ENCODE peak calls at places on chromosome 3, in four cellular contexts. One of them, this sample, is unnamed.

GRCh38 chr3:119293761-119294401 is at the start of gene ARHGAP31:
- DNase-seq in naive thymus-derived CD4-positive, alpha-beta T cell: peak; percentile 70
- DNase-seq in uterus: peak; percentile 60
- DNase-seq in transverse colon: peak; percentile 71
- DNase-seq in this sample: peak; percentile 56

GRCh38 chr3:54206874-54207273 is 84.5 kb downstream of the CACNA2D3 start:
- DNase-seq in naive thymus-derived CD4-positive, alpha-beta T cell: no peak
- DNase-seq in uterus: no peak
- DNase-seq in transverse colon: no peak
- DNase-seq in this sample: no peak

GRCh38 chr3:99868438-99868723 is 50.7 kb downstream of the CMSS1 start:
- DNase-seq in naive thymus-derived CD4-positive, alpha-beta T cell: no peak
- DNase-seq in uterus: no peak
- DNase-seq in transverse colon: no peak
- DNase-seq in this sample: no peak

GRCh38 chr3:25897019-25897418 is 107.1 kb downstream of the OXSM start:
- DNase-seq in naive thymus-derived CD4-positive, alpha-beta T cell: no peak
- DNase-seq in uterus: no peak
- DNase-seq in transverse colon: peak; percentile 20
- DNase-seq in this sample: peak; percentile 18

GRCh38 chr3:139797724-139798343 is 120.1 kb upstream of the NMNAT3 start:
- DNase-seq in naive thymus-derived CD4-positive, alpha-beta T cell: no peak
- DNase-seq in uterus: peak; percentile 17
- DNase-seq in transverse colon: no peak
- DNase-seq in this sample: peak; percentile 20

GRCh38 chr3:71438904-71439303 is 144.6 kb downstream of the FOXP1 start:
- DNase-seq in naive thymus-derived CD4-positive, alpha-beta T cell: no peak
- DNase-seq in uterus: no peak
- DNase-seq in transverse colon: no peak
- DNase-seq in this sample: no peak

GRCh38 chr3:48637305-48637704 is 2.0 kb upstream of the SLC26A6 start:
- DNase-seq in naive thymus-derived CD4-positive, alpha-beta T cell: no peak
- DNase-seq in uterus: no peak
- DNase-seq in transverse colon: no peak
- DNase-seq in this sample: no peak

GRCh38 chr3:78804251-78805037 is 963.4 kb downstream of the ROBO1 start:
- DNase-seq in naive thymus-derived CD4-positive, alpha-beta T cell: no peak
- DNase-seq in uterus: peak; percentile 21
- DNase-seq in transverse colon: no peak
- DNase-seq in this sample: no peak

GRCh38 chr3:197800379-197800778 is 9.3 kb downstream of the LRCH3 start:
- DNase-seq in naive thymus-derived CD4-positive, alpha-beta T cell: no peak
- DNase-seq in uterus: no peak
- DNase-seq in transverse colon: no peak
- DNase-seq in this sample: no peak

GRCh38 chr3:18937574-18937973 is 210.7 kb upstream of the KCNH8 start:
- DNase-seq in naive thymus-derived CD4-positive, alpha-beta T cell: no peak
- DNase-seq in uterus: no peak
- DNase-seq in transverse colon: no peak
- DNase-seq in this sample: no peak

GRCh38 chr3:109178701-109179100 is 42.2 kb downstream of the C3orf85 start:
- DNase-seq in naive thymus-derived CD4-positive, alpha-beta T cell: no peak
- DNase-seq in uterus: no peak
- DNase-seq in transverse colon: no peak
- DNase-seq in this sample: no peak

GRCh38 chr3:178083906-178084823 is 452.1 kb upstream of the KCNMB2 start:
- DNase-seq in naive thymus-derived CD4-positive, alpha-beta T cell: no peak
- DNase-seq in uterus: no peak
- DNase-seq in transverse colon: no peak
- DNase-seq in this sample: no peak

GRCh38 chr3:170598091-170598502 is 12.2 kb upstream of the SLC7A14 start:
- DNase-seq in naive thymus-derived CD4-positive, alpha-beta T cell: no peak
- DNase-seq in uterus: no peak
- DNase-seq in transverse colon: no peak
- DNase-seq in this sample: no peak

GRCh38 chr3:77449459-77449858 is 409.6 kb downstream of the ROBO2 start:
- DNase-seq in naive thymus-derived CD4-positive, alpha-beta T cell: no peak
- DNase-seq in uterus: no peak
- DNase-seq in transverse colon: no peak
- DNase-seq in this sample: no peak

GRCh38 chr3:156033428-156033827 is 87.0 kb upstream of the KCNAB1 start:
- DNase-seq in naive thymus-derived CD4-positive, alpha-beta T cell: no peak
- DNase-seq in uterus: no peak
- DNase-seq in transverse colon: no peak
- DNase-seq in this sample: no peak

GRCh38 chr3:180116658-180117057 is 79.9 kb upstream of the PEX5L start:
- DNase-seq in naive thymus-derived CD4-positive, alpha-beta T cell: no peak
- DNase-seq in uterus: no peak
- DNase-seq in transverse colon: no peak
- DNase-seq in this sample: no peak

GRCh38 chr3:56862352-56863062 is 60.8 kb upstream of the ARHGEF3 start:
- DNase-seq in naive thymus-derived CD4-positive, alpha-beta T cell: no peak
- DNase-seq in uterus: no peak
- DNase-seq in transverse colon: no peak
- DNase-seq in this sample: no peak

GRCh38 chr3:50272911-50273688 is 4.2 kb downstream of the SEMA3B start:
- DNase-seq in naive thymus-derived CD4-positive, alpha-beta T cell: peak; percentile 86
- DNase-seq in uterus: peak; percentile 90
- DNase-seq in transverse colon: peak; percentile 92
- DNase-seq in this sample: peak; percentile 95

GRCh38 chr3:120093923-120094775 is at the start of gene GSK3B:
- DNase-seq in naive thymus-derived CD4-positive, alpha-beta T cell: peak; percentile 97
- DNase-seq in uterus: peak; percentile 100
- DNase-seq in transverse colon: peak; percentile 78
- DNase-seq in this sample: peak; percentile 80

GRCh38 chr3:52041118-52041847 is 15.1 kb downstream of the DUSP7 start:
- DNase-seq in naive thymus-derived CD4-positive, alpha-beta T cell: no peak
- DNase-seq in uterus: no peak
- DNase-seq in transverse colon: no peak
- DNase-seq in this sample: no peak

GRCh38 chr3:39378092-39378491 is 5.1 kb upstream of the SLC25A38 start:
- DNase-seq in naive thymus-derived CD4-positive, alpha-beta T cell: no peak
- DNase-seq in uterus: no peak
- DNase-seq in transverse colon: peak; percentile 78
- DNase-seq in this sample: peak; percentile 84

GRCh38 chr3:110381992-110382391 is 689.6 kb upstream of the NECTIN3 start:
- DNase-seq in naive thymus-derived CD4-positive, alpha-beta T cell: no peak
- DNase-seq in uterus: no peak
- DNase-seq in transverse colon: no peak
- DNase-seq in this sample: no peak

GRCh38 chr3:12643724-12644123 is 20.2 kb downstream of the RAF1 start:
- DNase-seq in naive thymus-derived CD4-positive, alpha-beta T cell: no peak
- DNase-seq in uterus: no peak
- DNase-seq in transverse colon: no peak
- DNase-seq in this sample: no peak
- H3K27me3 ChIP-seq in naive thymus-derived CD4-positive, alpha-beta T cell: no peaks in the 10 kb centered on the region
- H3K27me3 ChIP-seq in uterus: no peaks in the 10 kb centered on the region
- H3K27me3 ChIP-seq in transverse colon: no peaks in the 10 kb centered on the region
- H3K27me3 ChIP-seq in this sample: no peaks in the 10 kb centered on the region

GRCh38 chr3:270688-271087 is 74.1 kb downstream of the CHL1 start:
- DNase-seq in naive thymus-derived CD4-positive, alpha-beta T cell: no peak
- DNase-seq in uterus: no peak
- DNase-seq in transverse colon: no peak
- DNase-seq in this sample: no peak
- H3K9me3 ChIP-seq in naive thymus-derived CD4-positive, alpha-beta T cell: no peaks in the 10 kb centered on the region
- H3K9me3 ChIP-seq in uterus: no peaks in the 10 kb centered on the region
- H3K9me3 ChIP-seq in transverse colon: no peaks in the 10 kb centered on the region
- H3K9me3 ChIP-seq in this sample: no peaks in the 10 kb centered on the region

GRCh38 chr3:184506579-184506978 is 55.0 kb upstream of the EPHB3 start:
- DNase-seq in naive thymus-derived CD4-positive, alpha-beta T cell: no peak
- DNase-seq in uterus: no peak
- DNase-seq in transverse colon: no peak
- DNase-seq in this sample: no peak
- H3K27me3 ChIP-seq in naive thymus-derived CD4-positive, alpha-beta T cell: no peaks in the 10 kb centered on the region
- H3K27me3 ChIP-seq in uterus: peaks cover 4% of the 10 kb centered on the region
- H3K27me3 ChIP-seq in transverse colon: peaks cover 63% of the 10 kb centered on the region
- H3K27me3 ChIP-seq in this sample: no peaks in the 10 kb centered on the region

GRCh38 chr3:107989651-107990050 is 101.2 kb downstream of the CD47 start:
- DNase-seq in naive thymus-derived CD4-positive, alpha-beta T cell: no peak
- DNase-seq in uterus: no peak
- DNase-seq in transverse colon: no peak
- DNase-seq in this sample: no peak
- H3K9me3 ChIP-seq in naive thymus-derived CD4-positive, alpha-beta T cell: no peaks in the 10 kb centered on the region
- H3K9me3 ChIP-seq in uterus: no peaks in the 10 kb centered on the region
- H3K9me3 ChIP-seq in transverse colon: no peaks in the 10 kb centered on the region
- H3K9me3 ChIP-seq in this sample: no peaks in the 10 kb centered on the region

DNA sequence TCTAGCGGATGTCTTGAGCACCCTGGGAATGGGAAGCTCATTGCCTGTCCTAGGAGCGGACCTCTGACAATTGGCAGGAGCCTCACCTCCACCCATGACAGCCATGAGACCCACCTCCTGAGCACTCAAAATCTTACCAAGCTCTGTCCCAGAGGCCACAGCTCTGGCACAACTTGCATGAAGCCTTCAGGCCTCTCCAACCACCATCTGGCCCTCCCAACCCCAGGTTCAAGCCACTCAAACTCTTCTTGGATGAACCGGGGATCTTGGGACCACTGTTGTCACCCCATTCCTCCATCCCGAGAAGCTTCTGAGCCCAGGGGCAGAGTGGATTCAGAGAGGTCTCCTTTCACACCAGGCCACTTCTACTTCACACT is 1.5 kb downstream of the VIPR1 start:
- DNase-seq in naive thymus-derived CD4-positive, alpha-beta T cell: no peak
- DNase-seq in uterus: no peak
- DNase-seq in transverse colon: peak; percentile 10
- DNase-seq in this sample: no peak
- H3K27me3 ChIP-seq in naive thymus-derived CD4-positive, alpha-beta T cell: no peaks in the 10 kb centered on the region
- H3K27me3 ChIP-seq in uterus: peaks cover 12% of the 10 kb centered on the region
- H3K27me3 ChIP-seq in transverse colon: peaks cover 35% of the 10 kb centered on the region
- H3K27me3 ChIP-seq in this sample: peaks cover 24% of the 10 kb centered on the region

GRCh38 chr3:257826-258225 is 61.3 kb downstream of the CHL1 start:
- DNase-seq in naive thymus-derived CD4-positive, alpha-beta T cell: no peak
- DNase-seq in uterus: no peak
- DNase-seq in transverse colon: no peak
- DNase-seq in this sample: no peak
- H3K9me3 ChIP-seq in naive thymus-derived CD4-positive, alpha-beta T cell: no peaks in the 10 kb centered on the region
- H3K9me3 ChIP-seq in uterus: no peaks in the 10 kb centered on the region
- H3K9me3 ChIP-seq in transverse colon: no peaks in the 10 kb centered on the region
- H3K9me3 ChIP-seq in this sample: no peaks in the 10 kb centered on the region

GRCh38 chr3:123331006-123331405 is 117.9 kb downstream of the ADCY5 start:
- DNase-seq in naive thymus-derived CD4-positive, alpha-beta T cell: no peak
- DNase-seq in uterus: peak; percentile 54
- DNase-seq in transverse colon: no peak
- DNase-seq in this sample: no peak

GRCh38 chr3:123332124-123332641 is 116.7 kb downstream of the ADCY5 start:
- DNase-seq in naive thymus-derived CD4-positive, alpha-beta T cell: no peak
- DNase-seq in uterus: no peak
- DNase-seq in transverse colon: no peak
- DNase-seq in this sample: no peak

GRCh38 chr3:123333401-123333800 is 115.5 kb downstream of the ADCY5 start:
- DNase-seq in naive thymus-derived CD4-positive, alpha-beta T cell: no peak
- DNase-seq in uterus: no peak
- DNase-seq in transverse colon: no peak
- DNase-seq in this sample: no peak

GRCh38 chr3:123330441-123330991 is 118.4 kb downstream of the ADCY5 start:
- DNase-seq in naive thymus-derived CD4-positive, alpha-beta T cell: no peak
- DNase-seq in uterus: peak; percentile 57
- DNase-seq in transverse colon: peak; percentile 18
- DNase-seq in this sample: no peak

GRCh38 chr3:123331651-123332050 is 117.2 kb downstream of the ADCY5 start:
- DNase-seq in naive thymus-derived CD4-positive, alpha-beta T cell: no peak
- DNase-seq in uterus: no peak
- DNase-seq in transverse colon: no peak
- DNase-seq in this sample: no peak
- H3K27me3 ChIP-seq in naive thymus-derived CD4-positive, alpha-beta T cell: no peaks in the 10 kb centered on the region
- H3K27me3 ChIP-seq in uterus: no peaks in the 10 kb centered on the region
- H3K27me3 ChIP-seq in transverse colon: no peaks in the 10 kb centered on the region
- H3K27me3 ChIP-seq in this sample: no peaks in the 10 kb centered on the region

DNA sequence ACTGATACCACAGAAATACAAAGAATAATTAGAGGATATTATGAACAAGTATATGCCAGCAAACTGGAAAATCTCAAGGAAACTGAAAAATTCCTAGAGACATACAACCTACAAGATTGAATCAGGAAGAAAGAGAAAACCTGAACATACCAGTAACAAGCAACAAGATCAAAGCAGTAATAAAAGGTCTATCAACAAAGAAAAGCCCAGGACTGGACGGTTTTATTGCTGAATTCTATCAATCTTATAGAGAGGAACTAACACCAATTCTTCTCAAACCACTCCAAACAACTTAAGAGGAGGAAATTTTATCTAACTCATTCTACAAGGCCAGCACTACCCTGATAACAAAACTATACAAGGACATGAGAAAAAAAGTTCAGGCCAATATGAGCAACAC is 71.0 kb upstream of the IMPG2 start:
- DNase-seq in naive thymus-derived CD4-positive, alpha-beta T cell: no peak
- DNase-seq in uterus: no peak
- DNase-seq in transverse colon: no peak
- DNase-seq in this sample: no peak
- H3K9me3 ChIP-seq in naive thymus-derived CD4-positive, alpha-beta T cell: peaks cover 8% of the 10 kb centered on the region
- H3K9me3 ChIP-seq in uterus: no peaks in the 10 kb centered on the region
- H3K9me3 ChIP-seq in transverse colon: peaks cover 4% of the 10 kb centered on the region
- H3K9me3 ChIP-seq in this sample: no peaks in the 10 kb centered on the region

GRCh38 chr3:174337227-174337626 is 521.9 kb upstream of the NAALADL2 start:
- DNase-seq in naive thymus-derived CD4-positive, alpha-beta T cell: no peak
- DNase-seq in uterus: no peak
- DNase-seq in transverse colon: no peak
- DNase-seq in this sample: no peak
- H3K27me3 ChIP-seq in naive thymus-derived CD4-positive, alpha-beta T cell: no peaks in the 10 kb centered on the region
- H3K27me3 ChIP-seq in uterus: no peaks in the 10 kb centered on the region
- H3K27me3 ChIP-seq in transverse colon: no peaks in the 10 kb centered on the region
- H3K27me3 ChIP-seq in this sample: no peaks in the 10 kb centered on the region

This sample was measured in colonic mucosa.